ENCODE peak calls at places on chromosomes 3 and 15, in nine cellular contexts. One of them, this sample, is unnamed.

GRCh38 chr15:57705746-57706404 is 639 bp upstream of the POLR2M start:
- DNase-seq in neural crest cell: no peak
- DNase-seq in GM23338: no peak
- DNase-seq in IMR-90: no peak
- DNase-seq in left ventricle myocardium inferior: no peak
- DNase-seq in fibroblast of pulmonary artery: no peak
- DNase-seq in H7: no peak
- DNase-seq in amniotic epithelial cell: no peak
- DNase-seq in activated CD4-positive, CD25-positive, alpha-beta regulatory T cell: no peak
- DNase-seq in this sample: no peak

GRCh38 chr3:45583021-45583851 is 11.3 kb upstream of the LIMD1 start:
- DNase-seq in amniotic epithelial cell: no peak
- DNase-seq in activated CD4-positive, CD25-positive, alpha-beta regulatory T cell: no peak
- DNase-seq in fibroblast of pulmonary artery: peak
- DNase-seq in H7: no peak
- DNase-seq in IMR-90: no peak
- DNase-seq in left ventricle myocardium inferior: peak
- DNase-seq in neural crest cell: peak
- DNase-seq in GM23338: no peak
- DNase-seq in this sample: no peak

GRCh38 chr15:71934446-71934845 is 124.1 kb downstream of the NR2E3 start:
- DNase-seq in activated CD4-positive, CD25-positive, alpha-beta regulatory T cell: no peak
- DNase-seq in fibroblast of pulmonary artery: no peak
- DNase-seq in IMR-90: no peak
- DNase-seq in H7: no peak
- DNase-seq in amniotic epithelial cell: no peak
- DNase-seq in GM23338: no peak
- DNase-seq in neural crest cell: no peak
- DNase-seq in left ventricle myocardium inferior: no peak
- DNase-seq in this sample: no peak

GRCh38 chr15:78565951-78566774 is 843 bp downstream of the CHRNA5 start:
- DNase-seq in activated CD4-positive, CD25-positive, alpha-beta regulatory T cell: no peak
- DNase-seq in GM23338: peak
- DNase-seq in H7: peak
- DNase-seq in neural crest cell: peak
- DNase-seq in IMR-90: peak
- DNase-seq in left ventricle myocardium inferior: no peak
- DNase-seq in fibroblast of pulmonary artery: peak
- DNase-seq in amniotic epithelial cell: peak
- DNase-seq in this sample: no peak

GRCh38 chr3:188174309-188175044 is 20.5 kb downstream of the LPP start:
- DNase-seq in IMR-90: no peak
- DNase-seq in activated CD4-positive, CD25-positive, alpha-beta regulatory T cell: no peak
- DNase-seq in neural crest cell: no peak
- DNase-seq in GM23338: no peak
- DNase-seq in left ventricle myocardium inferior: no peak
- DNase-seq in fibroblast of pulmonary artery: no peak
- DNase-seq in amniotic epithelial cell: no peak
- DNase-seq in H7: no peak
- DNase-seq in this sample: peak

GRCh38 chr3:123449986-123450474 is 1.1 kb upstream of the ADCY5 start:
- DNase-seq in amniotic epithelial cell: no peak
- DNase-seq in activated CD4-positive, CD25-positive, alpha-beta regulatory T cell: no peak
- DNase-seq in GM23338: peak
- DNase-seq in IMR-90: no peak
- DNase-seq in fibroblast of pulmonary artery: no peak
- DNase-seq in left ventricle myocardium inferior: peak
- DNase-seq in H7: peak
- DNase-seq in neural crest cell: peak
- DNase-seq in this sample: no peak

GRCh38 chr3:107629556-107629955 is 106.8 kb downstream of the BBX start:
- DNase-seq in fibroblast of pulmonary artery: peak
- DNase-seq in IMR-90: peak
- DNase-seq in activated CD4-positive, CD25-positive, alpha-beta regulatory T cell: no peak
- DNase-seq in amniotic epithelial cell: peak
- DNase-seq in H7: no peak
- DNase-seq in GM23338: no peak
- DNase-seq in left ventricle myocardium inferior: no peak
- DNase-seq in neural crest cell: no peak
- DNase-seq in this sample: no peak

GRCh38 chr3:173993299-173993698 is 595.8 kb downstream of the NLGN1 start:
- DNase-seq in H7: peak
- DNase-seq in activated CD4-positive, CD25-positive, alpha-beta regulatory T cell: no peak
- DNase-seq in neural crest cell: no peak
- DNase-seq in GM23338: peak
- DNase-seq in IMR-90: peak
- DNase-seq in left ventricle myocardium inferior: no peak
- DNase-seq in fibroblast of pulmonary artery: peak
- DNase-seq in amniotic epithelial cell: peak
- DNase-seq in this sample: no peak

GRCh38 chr3:29171583-29171990 is 109.3 kb upstream of the RBMS3 start:
- DNase-seq in activated CD4-positive, CD25-positive, alpha-beta regulatory T cell: no peak
- DNase-seq in left ventricle myocardium inferior: no peak
- DNase-seq in amniotic epithelial cell: peak
- DNase-seq in H7: no peak
- DNase-seq in GM23338: no peak
- DNase-seq in fibroblast of pulmonary artery: peak
- DNase-seq in IMR-90: peak
- DNase-seq in neural crest cell: no peak
- DNase-seq in this sample: no peak

GRCh38 chr3:50139718-50140423 is 15.3 kb upstream of the SEMA3F start:
- DNase-seq in fibroblast of pulmonary artery: no peak
- DNase-seq in GM23338: no peak
- DNase-seq in neural crest cell: no peak
- DNase-seq in H7: no peak
- DNase-seq in left ventricle myocardium inferior: no peak
- DNase-seq in amniotic epithelial cell: no peak
- DNase-seq in IMR-90: no peak
- DNase-seq in activated CD4-positive, CD25-positive, alpha-beta regulatory T cell: no peak
- DNase-seq in this sample: peak

GRCh38 chr15:32799904-32800535 is 82.2 kb downstream of the GREM1 start:
- DNase-seq in neural crest cell: no peak
- DNase-seq in H7: no peak
- DNase-seq in fibroblast of pulmonary artery: no peak
- DNase-seq in activated CD4-positive, CD25-positive, alpha-beta regulatory T cell: no peak
- DNase-seq in left ventricle myocardium inferior: no peak
- DNase-seq in IMR-90: no peak
- DNase-seq in GM23338: no peak
- DNase-seq in amniotic epithelial cell: no peak
- DNase-seq in this sample: no peak

GRCh38 chr15:92205255-92205739 is 188.4 kb upstream of the ST8SIA2 start:
- DNase-seq in fibroblast of pulmonary artery: no peak
- DNase-seq in H7: peak
- DNase-seq in left ventricle myocardium inferior: peak
- DNase-seq in activated CD4-positive, CD25-positive, alpha-beta regulatory T cell: no peak
- DNase-seq in IMR-90: no peak
- DNase-seq in amniotic epithelial cell: no peak
- DNase-seq in GM23338: peak
- DNase-seq in neural crest cell: no peak
- DNase-seq in this sample: no peak

GRCh38 chr3:150544040-150544439 is 2.3 kb downstream of the SERP1 start:
- DNase-seq in fibroblast of pulmonary artery: peak
- DNase-seq in left ventricle myocardium inferior: no peak
- DNase-seq in neural crest cell: no peak
- DNase-seq in activated CD4-positive, CD25-positive, alpha-beta regulatory T cell: no peak
- DNase-seq in H7: no peak
- DNase-seq in GM23338: no peak
- DNase-seq in IMR-90: peak
- DNase-seq in amniotic epithelial cell: peak
- DNase-seq in this sample: no peak

GRCh38 chr15:92886815-92887214 is 13.3 kb upstream of the CHD2 start:
- DNase-seq in neural crest cell: no peak
- DNase-seq in H7: no peak
- DNase-seq in IMR-90: no peak
- DNase-seq in amniotic epithelial cell: no peak
- DNase-seq in GM23338: no peak
- DNase-seq in fibroblast of pulmonary artery: no peak
- DNase-seq in activated CD4-positive, CD25-positive, alpha-beta regulatory T cell: no peak
- DNase-seq in left ventricle myocardium inferior: no peak
- DNase-seq in this sample: no peak

GRCh38 chr3:189267981-189268613 is 96.3 kb downstream of the TPRG1 start:
- DNase-seq in amniotic epithelial cell: peak
- DNase-seq in GM23338: peak
- DNase-seq in H7: peak
- DNase-seq in left ventricle myocardium inferior: no peak
- DNase-seq in neural crest cell: no peak
- DNase-seq in fibroblast of pulmonary artery: peak
- DNase-seq in activated CD4-positive, CD25-positive, alpha-beta regulatory T cell: no peak
- DNase-seq in IMR-90: no peak
- DNase-seq in this sample: no peak

GRCh38 chr15:66186049-66186825 is 67.3 kb downstream of the MEGF11 start:
- DNase-seq in amniotic epithelial cell: no peak
- DNase-seq in H7: no peak
- DNase-seq in fibroblast of pulmonary artery: peak
- DNase-seq in neural crest cell: no peak
- DNase-seq in activated CD4-positive, CD25-positive, alpha-beta regulatory T cell: no peak
- DNase-seq in IMR-90: no peak
- DNase-seq in GM23338: no peak
- DNase-seq in left ventricle myocardium inferior: no peak
- DNase-seq in this sample: no peak

GRCh38 chr15:85329561-85330421 is 50.6 kb upstream of the AKAP13 start:
- DNase-seq in activated CD4-positive, CD25-positive, alpha-beta regulatory T cell: no peak
- DNase-seq in amniotic epithelial cell: peak
- DNase-seq in fibroblast of pulmonary artery: peak
- DNase-seq in GM23338: no peak
- DNase-seq in left ventricle myocardium inferior: peak
- DNase-seq in neural crest cell: no peak
- DNase-seq in IMR-90: peak
- DNase-seq in H7: no peak
- DNase-seq in this sample: no peak

GRCh38 chr15:92643849-92644815 is 11.4 kb downstream of the FAM174B start:
- DNase-seq in H7: no peak
- DNase-seq in activated CD4-positive, CD25-positive, alpha-beta regulatory T cell: no peak
- DNase-seq in IMR-90: no peak
- DNase-seq in amniotic epithelial cell: no peak
- DNase-seq in GM23338: no peak
- DNase-seq in neural crest cell: no peak
- DNase-seq in left ventricle myocardium inferior: no peak
- DNase-seq in fibroblast of pulmonary artery: no peak
- DNase-seq in this sample: no peak

GRCh38 chr3:127454051-127454450 is 136.5 kb downstream of the TPRA1 start:
- DNase-seq in GM23338: no peak
- DNase-seq in neural crest cell: no peak
- DNase-seq in amniotic epithelial cell: no peak
- DNase-seq in H7: no peak
- DNase-seq in left ventricle myocardium inferior: no peak
- DNase-seq in fibroblast of pulmonary artery: no peak
- DNase-seq in activated CD4-positive, CD25-positive, alpha-beta regulatory T cell: no peak
- DNase-seq in IMR-90: no peak
- DNase-seq in this sample: no peak

GRCh38 chr15:89447676-89448075 is 48.7 kb downstream of the RHCG start:
- DNase-seq in H7: no peak
- DNase-seq in IMR-90: no peak
- DNase-seq in activated CD4-positive, CD25-positive, alpha-beta regulatory T cell: no peak
- DNase-seq in amniotic epithelial cell: no peak
- DNase-seq in left ventricle myocardium inferior: no peak
- DNase-seq in fibroblast of pulmonary artery: no peak
- DNase-seq in neural crest cell: no peak
- DNase-seq in GM23338: no peak
- DNase-seq in this sample: no peak

GRCh38 chr15:74525946-74526345 is 15.1 kb upstream of the ARID3B start:
- DNase-seq in activated CD4-positive, CD25-positive, alpha-beta regulatory T cell: no peak
- DNase-seq in amniotic epithelial cell: peak
- DNase-seq in IMR-90: peak
- DNase-seq in H7: no peak
- DNase-seq in GM23338: no peak
- DNase-seq in neural crest cell: no peak
- DNase-seq in fibroblast of pulmonary artery: peak
- DNase-seq in left ventricle myocardium inferior: no peak
- DNase-seq in this sample: no peak

GRCh38 chr3:52198643-52199608 is 966 bp downstream of the ALAS1 start:
- DNase-seq in H7: no peak
- DNase-seq in left ventricle myocardium inferior: no peak
- DNase-seq in IMR-90: no peak
- DNase-seq in fibroblast of pulmonary artery: no peak
- DNase-seq in neural crest cell: no peak
- DNase-seq in amniotic epithelial cell: no peak
- DNase-seq in GM23338: no peak
- DNase-seq in activated CD4-positive, CD25-positive, alpha-beta regulatory T cell: no peak
- DNase-seq in this sample: no peak

GRCh38 chr3:115190747-115191146 is 43.7 kb upstream of the ZBTB20 start:
- DNase-seq in amniotic epithelial cell: no peak
- DNase-seq in H7: no peak
- DNase-seq in GM23338: no peak
- DNase-seq in neural crest cell: no peak
- DNase-seq in IMR-90: no peak
- DNase-seq in left ventricle myocardium inferior: no peak
- DNase-seq in fibroblast of pulmonary artery: no peak
- DNase-seq in activated CD4-positive, CD25-positive, alpha-beta regulatory T cell: no peak
- DNase-seq in this sample: no peak

GRCh38 chr3:58507356-58508062 is 15.6 kb downstream of the KCTD6 start:
- DNase-seq in neural crest cell: no peak
- DNase-seq in left ventricle myocardium inferior: no peak
- DNase-seq in fibroblast of pulmonary artery: no peak
- DNase-seq in H7: no peak
- DNase-seq in GM23338: no peak
- DNase-seq in IMR-90: no peak
- DNase-seq in activated CD4-positive, CD25-positive, alpha-beta regulatory T cell: no peak
- DNase-seq in amniotic epithelial cell: no peak
- DNase-seq in this sample: no peak

GRCh38 chr3:124663690-124664089 is 66.6 kb upstream of the UMPS start:
- DNase-seq in neural crest cell: no peak
- DNase-seq in IMR-90: peak
- DNase-seq in fibroblast of pulmonary artery: no peak
- DNase-seq in left ventricle myocardium inferior: no peak
- DNase-seq in amniotic epithelial cell: peak
- DNase-seq in activated CD4-positive, CD25-positive, alpha-beta regulatory T cell: no peak
- DNase-seq in GM23338: no peak
- DNase-seq in H7: no peak
- DNase-seq in this sample: no peak

GRCh38 chr3:4948395-4948794 is 30.8 kb upstream of the BHLHE40 start:
- DNase-seq in GM23338: no peak
- DNase-seq in neural crest cell: no peak
- DNase-seq in left ventricle myocardium inferior: no peak
- DNase-seq in activated CD4-positive, CD25-positive, alpha-beta regulatory T cell: no peak
- DNase-seq in fibroblast of pulmonary artery: peak
- DNase-seq in amniotic epithelial cell: peak
- DNase-seq in IMR-90: peak
- DNase-seq in H7: no peak
- DNase-seq in this sample: no peak

GRCh38 chr15:28995193-28995592 is 109.4 kb downstream of the APBA2 start:
- DNase-seq in GM23338: peak
- DNase-seq in fibroblast of pulmonary artery: no peak
- DNase-seq in activated CD4-positive, CD25-positive, alpha-beta regulatory T cell: no peak
- DNase-seq in IMR-90: no peak
- DNase-seq in left ventricle myocardium inferior: no peak
- DNase-seq in amniotic epithelial cell: no peak
- DNase-seq in H7: peak
- DNase-seq in neural crest cell: peak
- DNase-seq in this sample: no peak

GRCh38 chr3:8095724-8096123 is 405.9 kb upstream of the LMCD1 start:
- DNase-seq in neural crest cell: no peak
- DNase-seq in amniotic epithelial cell: no peak
- DNase-seq in GM23338: peak
- DNase-seq in H7: peak
- DNase-seq in fibroblast of pulmonary artery: no peak
- DNase-seq in IMR-90: no peak
- DNase-seq in left ventricle myocardium inferior: no peak
- DNase-seq in activated CD4-positive, CD25-positive, alpha-beta regulatory T cell: no peak
- DNase-seq in this sample: no peak

GRCh38 chr3:183641875-183642274 is 6.5 kb downstream of the KLHL24 start:
- DNase-seq in amniotic epithelial cell: no peak
- DNase-seq in H7: no peak
- DNase-seq in activated CD4-positive, CD25-positive, alpha-beta regulatory T cell: no peak
- DNase-seq in IMR-90: no peak
- DNase-seq in neural crest cell: no peak
- DNase-seq in left ventricle myocardium inferior: no peak
- DNase-seq in fibroblast of pulmonary artery: no peak
- DNase-seq in GM23338: no peak
- DNase-seq in this sample: no peak

GRCh38 chr3:52423214-52423613 is 21.7 kb downstream of the SEMA3G start:
- DNase-seq in GM23338: no peak
- DNase-seq in IMR-90: no peak
- DNase-seq in left ventricle myocardium inferior: no peak
- DNase-seq in amniotic epithelial cell: no peak
- DNase-seq in neural crest cell: no peak
- DNase-seq in fibroblast of pulmonary artery: no peak
- DNase-seq in activated CD4-positive, CD25-positive, alpha-beta regulatory T cell: no peak
- DNase-seq in H7: peak
- DNase-seq in this sample: no peak

GRCh38 chr3:79515072-79515471 is 252.7 kb downstream of the ROBO1 start:
- DNase-seq in IMR-90: no peak
- DNase-seq in activated CD4-positive, CD25-positive, alpha-beta regulatory T cell: no peak
- DNase-seq in H7: no peak
- DNase-seq in neural crest cell: no peak
- DNase-seq in GM23338: no peak
- DNase-seq in amniotic epithelial cell: no peak
- DNase-seq in fibroblast of pulmonary artery: peak
- DNase-seq in left ventricle myocardium inferior: no peak
- DNase-seq in this sample: no peak